ENCODE peak calls at places on chromosome 6, in seven cellular contexts. K is GM13976; Y is fibroblast of mammary gland; F is endothelial cell; X is psoas muscle; P is neural progenitor cell; O is CD8-positive, alpha-beta T cell. B is an unnamed sample.

GRCh38 chr6:32047084-32047478 is 8.9 kb downstream of the CYP21A2 start:
- DNase-seq in Y (peak; percentile 66), K (no peak), X (peak; percentile 79), P (no peak), F (no peak), O (no peak), B (no peak)

GRCh38 chr6:159451051-159451450 is 242.0 kb downstream of the SOD2 start:
- DNase-seq in X (no peak), K (no peak), P (no peak), O (no peak), Y (peak; percentile 61), F (no peak), B (no peak)

GRCh38 chr6:89372506-89372901 is 20.0 kb upstream of the UBE2J1 start:
- DNase-seq in P (no peak), F (no peak), K (no peak), Y (no peak), O (peak; percentile 15), X (no peak), B (no peak)

GRCh38 chr6:144416773-144417172 is 131.6 kb downstream of the UTRN start:
- DNase-seq in Y (peak; percentile 29), X (no peak), P (no peak), O (no peak), F (no peak), K (no peak), B (no peak)

GRCh38 chr6:93918258-93918657 is 498.9 kb upstream of the EPHA7 start:
- DNase-seq in Y (no peak), X (no peak), F (no peak), O (no peak), P (no peak), K (no peak), B (no peak)

GRCh38 chr6:26292709-26293108 is 72.3 kb upstream of the BTN3A2 start:
- DNase-seq in X (no peak), Y (no peak), P (no peak), O (no peak), F (no peak), K (no peak), B (no peak)

GRCh38 chr6:109922851-109923250 is 55.3 kb upstream of the GPR6 start:
- DNase-seq in Y (no peak), P (no peak), X (no peak), K (no peak), O (no peak), F (no peak), B (no peak)

GRCh38 chr6:138545621-138545980 is 46.3 kb upstream of the NHSL1 start:
- DNase-seq in K (no peak), O (no peak), X (peak; percentile 72), Y (peak; percentile 39), P (peak; percentile 78), F (peak; percentile 76), B (peak; percentile 79)

GRCh38 chr6:8539446-8539845 is 104.1 kb upstream of the SLC35B3 start:
- DNase-seq in P (peak; percentile 12), Y (peak; percentile 11), K (peak; percentile 27), X (no peak), F (no peak), O (no peak), B (peak; percentile 72)

GRCh38 chr6:105482227-105482839 is 79.5 kb upstream of the PREP start:
- DNase-seq in Y (peak; percentile 68), P (no peak), X (peak; percentile 69), F (no peak), O (no peak), K (no peak), B (peak; percentile 10)

GRCh38 chr6:72999995-73000394 is 225.3 kb downstream of the KHDC1L start:
- DNase-seq in F (no peak), Y (no peak), K (no peak), O (no peak), X (no peak), P (no peak), B (no peak)

GRCh38 chr6:79234150-79235022 is at the start of gene HMGN3:
- DNase-seq in Y (peak; percentile 88), F (peak; percentile 94), K (peak; percentile 92), P (peak; percentile 93), O (peak; percentile 91), X (peak; percentile 97), B (peak; percentile 97)

GRCh38 chr6:1094306-1094705 is 217.6 kb upstream of the FOXQ1 start:
- DNase-seq in K (no peak), X (no peak), F (no peak), O (no peak), Y (peak; percentile 62), P (no peak), B (no peak)

GRCh38 chr6:149869275-149869892 is 5.2 kb upstream of the LRP11 start:
- DNase-seq in X (no peak), O (no peak), K (no peak), P (no peak), F (no peak), Y (no peak), B (no peak)

DNA sequence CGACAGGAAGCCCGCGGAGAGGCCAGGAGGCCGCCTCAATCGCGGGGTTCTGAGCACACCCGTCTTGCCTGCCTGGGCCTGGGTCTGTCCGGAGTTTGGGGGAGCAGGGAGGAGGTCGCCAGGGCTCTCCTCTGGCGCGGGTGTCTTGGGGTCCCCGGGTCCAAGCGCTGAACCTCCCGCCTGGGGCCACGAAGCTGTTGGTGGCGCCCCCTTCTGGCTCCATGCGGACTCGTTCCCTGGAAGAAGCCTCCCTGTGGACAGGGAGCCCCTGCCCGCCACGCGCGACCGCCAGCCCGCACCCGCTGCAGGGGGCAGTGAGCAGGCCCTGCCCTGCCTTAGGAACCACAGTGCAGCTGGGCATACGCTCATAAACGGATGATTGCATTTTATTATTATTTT is 44.7 kb downstream of the MCUR1 start:
- DNase-seq in F (peak; percentile 11), O (peak; percentile 26), P (no peak), K (no peak), Y (no peak), X (no peak), B (no peak)
- TF ChIP-seq CTCF in F (peak; percentile 50), O (no peak), P (peak; percentile 19), K (no peak), Y (no peak), X (no peak), B (peak; percentile 43)

DNA sequence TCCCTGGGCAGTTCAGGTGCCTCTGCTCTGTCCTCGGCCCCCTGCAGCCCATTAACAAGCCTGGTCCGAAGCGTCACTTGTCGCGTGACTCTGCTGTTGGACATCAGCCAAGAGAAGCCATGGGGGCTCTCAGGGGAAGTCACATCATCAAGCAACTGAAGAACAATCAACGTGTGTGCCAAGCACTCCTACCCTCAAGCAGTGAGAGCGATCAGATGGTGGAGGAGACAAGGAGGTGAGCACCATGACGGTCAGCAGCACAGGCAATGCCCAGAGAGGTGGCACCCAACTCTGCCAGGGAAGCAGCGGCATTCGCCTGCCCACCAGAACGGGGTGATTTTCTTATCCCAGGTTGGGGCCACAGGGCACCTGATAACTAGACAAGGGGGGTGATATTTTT is 132.7 kb downstream of the AGPAT4 start:
- DNase-seq in Y (peak; percentile 19), F (no peak), X (no peak), K (no peak), P (no peak), O (no peak), B (peak; percentile 61)
- TF ChIP-seq CTCF in Y (no peak), F (no peak), X (no peak), K (no peak), P (no peak), O (no peak), B (no peak)

DNA sequence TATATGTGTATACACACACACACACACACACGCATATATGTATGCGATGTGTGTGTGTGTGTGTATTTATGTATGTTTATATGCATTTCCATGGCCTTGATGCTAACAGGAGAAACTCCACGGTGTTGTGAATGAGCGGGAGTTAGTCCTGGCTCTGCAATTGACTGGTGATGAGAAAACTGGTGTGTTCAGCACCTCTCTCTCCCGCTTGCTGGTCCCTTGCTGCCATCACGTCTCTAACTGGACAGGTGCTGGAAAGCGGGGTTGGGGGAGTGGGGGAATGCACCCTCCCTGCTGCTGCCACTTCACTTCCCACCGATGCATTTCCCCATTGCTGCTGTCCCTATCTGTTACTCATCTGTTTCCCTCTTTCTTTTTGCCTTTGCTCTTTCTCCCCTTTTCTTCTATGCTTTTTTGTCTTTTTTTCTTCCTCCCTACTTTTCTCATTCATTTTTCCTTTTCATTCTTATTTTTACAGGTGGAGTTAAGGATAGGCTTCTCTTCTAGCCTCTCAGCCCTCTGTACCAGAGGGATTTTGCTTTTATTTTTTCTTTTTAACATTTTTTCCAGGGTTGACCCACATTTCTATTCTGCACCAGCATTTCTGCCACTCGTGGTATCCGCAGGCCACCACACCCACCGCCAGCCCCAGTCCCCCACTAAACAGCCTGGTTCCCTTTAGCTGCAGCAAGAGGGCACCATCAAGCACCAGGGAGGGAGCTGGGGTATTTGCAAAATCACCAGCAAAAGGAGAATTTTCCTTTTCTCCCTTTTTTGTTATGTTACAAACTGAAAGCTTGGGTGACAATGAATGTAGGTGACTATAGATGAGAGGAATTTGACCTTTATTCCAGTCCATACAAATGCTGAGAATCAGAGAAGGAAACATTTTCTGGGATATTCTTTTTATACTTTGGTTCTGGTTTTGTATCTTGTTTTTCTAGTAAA is 115.6 kb downstream of the TCP11 start:
- DNase-seq in O (no peak), P (no peak), F (no peak), X (no peak), K (no peak), Y (peak; percentile 7), B (no peak)
- TF ChIP-seq CTCF in O (no peak), P (peak; percentile 33), F (no peak), X (no peak), K (no peak), Y (peak; percentile 29), B (peak; percentile 38)

GRCh38 chr6:161417712-161418457 is 144.0 kb upstream of the AGPAT4 start:
- DNase-seq in K (no peak), F (no peak), X (peak; percentile 69), P (peak; percentile 50), O (no peak), Y (peak; percentile 98), B (peak; percentile 82)

GRCh38 chr6:161422710-161423109 is 148.8 kb upstream of the AGPAT4 start:
- DNase-seq in F (no peak), X (no peak), Y (no peak), O (no peak), K (no peak), P (no peak), B (no peak)

GRCh38 chr6:161414800-161415199 is 140.9 kb upstream of the AGPAT4 start:
- DNase-seq in P (no peak), K (no peak), O (no peak), F (no peak), X (no peak), Y (no peak), B (no peak)

GRCh38 chr6:161415302-161415855 is 141.5 kb upstream of the AGPAT4 start:
- DNase-seq in O (no peak), K (no peak), X (no peak), P (no peak), F (peak; percentile 26), Y (no peak), B (no peak)

GRCh38 chr6:161418458-161418945 is 144.6 kb upstream of the AGPAT4 start:
- DNase-seq in K (peak; percentile 66), F (peak; percentile 61), Y (peak; percentile 93), X (no peak), O (no peak), P (peak; percentile 82), B (peak; percentile 79)
- TF ChIP-seq CTCF in K (peak; percentile 20), F (peak; percentile 75), Y (peak; percentile 67), X (peak; percentile 78), O (peak; percentile 60), P (peak; percentile 86), B (peak; percentile 77)

GRCh38 chr6:39755231-39755630 is 30.0 kb upstream of the KIF6 start:
- DNase-seq in F (no peak), K (no peak), O (no peak), Y (peak; percentile 35), X (no peak), P (no peak), B (no peak)
- TF ChIP-seq CTCF in F (no peak), K (no peak), O (no peak), Y (no peak), X (no peak), P (no peak), B (no peak)